ENCODE peak calls at places on chromosomes 5 and 9, in five cellular contexts. R is HT1080, M is sigmoid colon, U is NCI-H1930, V is ELF-1. T is an unnamed sample.
A peak's percentile ranks its signal among the peaks of the same experiment; 100 is the strongest.

GRCh38 chr5:179858241-179858585 is 404 bp downstream of the MRNIP start:
- DNase-seq in R (no peak), M (no peak), U (no peak), V (no peak), T (peak; percentile 39)

GRCh38 chr9:114153761-114154596 is 1.4 kb upstream of the COL27A1 start:
- DNase-seq in R (peak; percentile 40), M (no peak), U (no peak), V (peak; percentile 78), T (no peak)

GRCh38 chr5:170151105-170151831 is 45.6 kb downstream of the FOXI1 start:
- DNase-seq in R (peak; percentile 90), M (no peak), U (no peak), V (peak; percentile 84), T (no peak)

GRCh38 chr9:91120200-91120599 is 241.5 kb downstream of the AUH start:
- DNase-seq in R (no peak), M (no peak), U (no peak), V (no peak), T (no peak)

GRCh38 chr5:150399158-150400019 is 13.3 kb downstream of the CD74 start:
- DNase-seq in R (no peak), M (no peak), U (no peak), V (no peak), T (no peak)

GRCh38 chr5:74575741-74576538 is 64.6 kb downstream of the ENC1 start:
- DNase-seq in R (peak; percentile 89), M (no peak), U (no peak), V (no peak), T (no peak)

GRCh38 chr9:10127867-10128266 is 484.9 kb downstream of the PTPRD start:
- DNase-seq in R (peak; percentile 39), M (no peak), U (no peak), V (no peak), T (no peak)

GRCh38 chr9:98989036-98990000 is 45.6 kb downstream of the COL15A1 start:
- DNase-seq in R (peak; percentile 99), M (peak; percentile 92), U (no peak), V (peak; percentile 46), T (no peak)

GRCh38 chr9:124011460-124012301 is at the start of gene LHX2:
- DNase-seq in R (peak; percentile 32), M (no peak), U (peak; percentile 91), V (peak; percentile 96), T (no peak)

GRCh38 chr5:96226941-96227552 is 206.0 kb downstream of the PCSK1 start:
- DNase-seq in R (peak; percentile 72), M (peak; percentile 70), U (no peak), V (no peak), T (no peak)

GRCh38 chr5:124677376-124677998 is 69.0 kb downstream of the ZNF608 start:
- DNase-seq in R (no peak), M (peak; percentile 83), U (no peak), V (no peak), T (no peak)

GRCh38 chr9:22044583-22044982 is 35.5 kb upstream of the CDKN2B start:
- DNase-seq in R (no peak), M (no peak), U (no peak), V (no peak), T (no peak)

GRCh38 chr9:3608011-3608410 is 82.2 kb upstream of the RFX3 start:
- DNase-seq in R (no peak), M (no peak), U (no peak), V (no peak), T (no peak)

GRCh38 chr5:58348996-58349728 is 110.7 kb downstream of the PLK2 start:
- DNase-seq in R (peak; percentile 5), M (no peak), U (no peak), V (no peak), T (no peak)

GRCh38 chr9:132006657-132007370 is 72.9 kb downstream of the MED27 start:
- DNase-seq in R (no peak), M (no peak), U (peak; percentile 52), V (no peak), T (no peak)

GRCh38 chr5:139951296-139951924 is 91.7 kb downstream of the NRG2 start:
- DNase-seq in R (no peak), M (no peak), U (no peak), V (no peak), T (no peak)

GRCh38 chr5:74966151-74967050 is 86.0 kb downstream of the GCNT4 start:
- DNase-seq in R (no peak), M (no peak), U (no peak), V (no peak), T (no peak)

GRCh38 chr5:123371575-123372179 is 51.5 kb downstream of the CEP120 start:
- DNase-seq in R (peak; percentile 10), M (peak; percentile 65), U (no peak), V (peak; percentile 27), T (peak; percentile 21)

GRCh38 chr5:169656125-169656990 is 19.3 kb downstream of the DOCK2 start:
- DNase-seq in R (peak; percentile 17), M (no peak), U (no peak), V (no peak), T (no peak)

GRCh38 chr5:41143124-41143523 is 70.2 kb downstream of the C6 start:
- DNase-seq in R (no peak), M (no peak), U (no peak), V (no peak), T (no peak)

GRCh38 chr9:33972698-33973097 is 76.0 kb downstream of the UBAP2 start:
- DNase-seq in R (no peak), M (no peak), U (no peak), V (no peak), T (no peak)

GRCh38 chr5:9519537-9519936 is 26.3 kb downstream of the SEMA5A start:
- DNase-seq in R (no peak), M (no peak), U (no peak), V (no peak), T (no peak)

GRCh38 chr9:76610009-76610352 is 151.0 kb downstream of the GCNT1 start:
- DNase-seq in R (no peak), M (peak; percentile 91), U (no peak), V (no peak), T (no peak)

GRCh38 chr9:96217358-96217755 is 84.6 kb downstream of the HSD17B3 start:
- DNase-seq in R (no peak), M (peak; percentile 64), U (no peak), V (peak; percentile 93), T (no peak)

GRCh38 chr5:148202531-148203092 is at the start of gene SPINK6:
- DNase-seq in R (peak; percentile 72), M (no peak), U (no peak), V (no peak), T (no peak)

GRCh38 chr5:150163547-150164059 is 3.0 kb upstream of the CDX1 start:
- DNase-seq in R (no peak), M (peak; percentile 89), U (no peak), V (peak; percentile 81), T (no peak)

GRCh38 chr5:152811985-152812384 is 406.9 kb upstream of the NMUR2 start:
- DNase-seq in R (peak; percentile 65), M (no peak), U (no peak), V (peak; percentile 14), T (no peak)

GRCh38 chr5:141208478-141208877 is at the start of gene PCDHB12:
- DNase-seq in R (no peak), M (no peak), U (no peak), V (no peak), T (no peak)

GRCh38 chr9:69317894-69318293 is 7.1 kb upstream of the ENTREP1 start:
- DNase-seq in R (no peak), M (no peak), U (no peak), V (no peak), T (no peak)

GRCh38 chr5:57653636-57654290 is 171.2 kb upstream of the ACTBL2 start:
- DNase-seq in R (no peak), M (no peak), U (no peak), V (no peak), T (no peak)

GRCh38 chr5:112923148-112923917 is 1.3 kb upstream of the REEP5 start:
- DNase-seq in R (no peak), M (no peak), U (no peak), V (peak; percentile 15), T (peak; percentile 34)

GRCh38 chr5:8413975-8414374 is 545.0 kb downstream of the MTRR start:
- DNase-seq in R (no peak), M (no peak), U (no peak), V (no peak), T (no peak)

GRCh38 chr9:16540996-16541668 is 329.3 kb downstream of the BNC2 start:
- DNase-seq in R (peak; percentile 71), M (no peak), U (no peak), V (no peak), T (no peak)

GRCh38 chr5:15502208-15502607 is 2.2 kb downstream of the FBXL7 start:
- DNase-seq in R (no peak), M (no peak), U (no peak), V (no peak), T (no peak)

T was measured in activated B cell treated with CpG ODN at 0.5 μM for 24 hours.